ENCODE peak calls at places on chromosomes 7 and 10, in four cellular contexts. R is HCT116, J is HepG2, H is K562. N is an unnamed sample.

GRCh38 chr7:99742737-99743394 is 7.9 kb upstream of the CYP3A7 start:
- DNase-seq in R (no peak), J (peak; percentile 83), H (no peak), N (no peak)

GRCh38 chr10:72379062-72379461 is 24.3 kb upstream of the DNAJB12 start:
- DNase-seq in R (no peak), J (no peak), H (no peak), N (no peak)

GRCh38 chr7:35544028-35544742 is 150.8 kb downstream of the HERPUD2 start:
- DNase-seq in R (no peak), J (no peak), H (no peak), N (no peak)

GRCh38 chr10:108348215-108348614 is 1183.7 kb upstream of the SORCS1 start:
- DNase-seq in R (no peak), J (no peak), H (no peak), N (no peak)

GRCh38 chr10:17835688-17836087 is 26.5 kb downstream of the MRC1 start:
- DNase-seq in R (peak; percentile 72), J (no peak), H (no peak), N (peak; percentile 77)

GRCh38 chr10:11757820-11758463 is 15.8 kb downstream of the ECHDC3 start:
- DNase-seq in R (peak; percentile 66), J (peak; percentile 83), H (peak; percentile 79), N (peak; percentile 36)

GRCh38 chr10:102612964-102613275 is 31.4 kb upstream of the TRIM8 start:
- DNase-seq in R (no peak), J (no peak), H (no peak), N (no peak)

GRCh38 chr10:86944031-86944419 is 13.4 kb downstream of the MMRN2 start:
- DNase-seq in R (no peak), J (no peak), H (no peak), N (no peak)

GRCh38 chr7:73827568-73828106 is 3.2 kb upstream of the CLDN4 start:
- DNase-seq in R (peak; percentile 87), J (no peak), H (peak; percentile 63), N (peak; percentile 78)

GRCh38 chr7:31492086-31492485 is 21.8 kb upstream of the ITPRID1 start:
- DNase-seq in R (no peak), J (no peak), H (no peak), N (no peak)

GRCh38 chr7:137816696-137817320 is 30.0 kb downstream of the DGKI start:
- DNase-seq in R (no peak), J (peak; percentile 5), H (no peak), N (no peak)

GRCh38 chr7:106617860-106618259 is 43.1 kb downstream of the CCDC71L start:
- DNase-seq in R (no peak), J (no peak), H (no peak), N (no peak)

GRCh38 chr10:106866244-106866845 is 298.2 kb downstream of the SORCS1 start:
- DNase-seq in R (no peak), J (no peak), H (no peak), N (no peak)

GRCh38 chr10:8279598-8279997 is 225.1 kb downstream of the GATA3 start:
- DNase-seq in R (no peak), J (peak; percentile 5), H (no peak), N (no peak)

GRCh38 chr7:102927303-102927933 is 14.6 kb downstream of the LRRC17 start:
- DNase-seq in R (no peak), J (no peak), H (no peak), N (no peak)

GRCh38 chr10:11407939-11408338 is 203.5 kb downstream of the USP6NL start:
- DNase-seq in R (no peak), J (no peak), H (no peak), N (no peak)

GRCh38 chr7:18087031-18087686 is 59.5 kb upstream of the PRPS1L1 start:
- DNase-seq in R (no peak), J (no peak), H (no peak), N (no peak)

GRCh38 chr7:148147438-148147837 is 443.1 kb upstream of the C7orf33 start:
- DNase-seq in R (no peak), J (no peak), H (no peak), N (no peak)

GRCh38 chr7:2355079-2356008 is 717 bp downstream of the EIF3B start:
- DNase-seq in R (no peak), J (no peak), H (peak; percentile 57), N (no peak)

GRCh38 chr7:139452948-139453672 is 30.4 kb downstream of the KLRG2 start:
- DNase-seq in R (no peak), J (no peak), H (no peak), N (no peak)

GRCh38 chr10:89644967-89645741 is at the start of gene PANK1:
- DNase-seq in R (peak; percentile 31), J (peak; percentile 73), H (peak; percentile 72), N (peak; percentile 36)

GRCh38 chr10:15579605-15580004 is 140.1 kb downstream of the ITGA8 start:
- DNase-seq in R (no peak), J (no peak), H (no peak), N (no peak)

GRCh38 chr7:73650524-73650923 is 17.1 kb upstream of the VPS37D start:
- DNase-seq in R (no peak), J (no peak), H (no peak), N (no peak)

GRCh38 chr10:35259769-35260397 is 76.4 kb upstream of the CCNY start:
- DNase-seq in R (no peak), J (peak; percentile 14), H (no peak), N (peak; percentile 72)

GRCh38 chr7:46754135-46754730 is 827.7 kb downstream of the TNS3 start:
- DNase-seq in R (peak; percentile 36), J (no peak), H (no peak), N (no peak)

GRCh38 chr10:48506147-48506917 is 98.5 kb downstream of the ARHGAP22 start:
- DNase-seq in R (peak; percentile 68), J (peak; percentile 88), H (peak; percentile 81), N (no peak)

GRCh38 chr7:95660023-95660434 is 63.7 kb upstream of the PDK4 start:
- DNase-seq in R (no peak), J (no peak), H (no peak), N (no peak)

GRCh38 chr10:45372251-45372951 is 1.6 kb upstream of the ALOX5 start:
- DNase-seq in R (no peak), J (no peak), H (no peak), N (no peak)
- H3K27me3 ChIP-seq in R (peaks cover 50% of the 10 kb centered on the region), J (peaks cover 3% of the 10 kb centered on the region), H (no peaks in the 10 kb centered on the region), N (peaks cover 45% of the 10 kb centered on the region)

DNA sequence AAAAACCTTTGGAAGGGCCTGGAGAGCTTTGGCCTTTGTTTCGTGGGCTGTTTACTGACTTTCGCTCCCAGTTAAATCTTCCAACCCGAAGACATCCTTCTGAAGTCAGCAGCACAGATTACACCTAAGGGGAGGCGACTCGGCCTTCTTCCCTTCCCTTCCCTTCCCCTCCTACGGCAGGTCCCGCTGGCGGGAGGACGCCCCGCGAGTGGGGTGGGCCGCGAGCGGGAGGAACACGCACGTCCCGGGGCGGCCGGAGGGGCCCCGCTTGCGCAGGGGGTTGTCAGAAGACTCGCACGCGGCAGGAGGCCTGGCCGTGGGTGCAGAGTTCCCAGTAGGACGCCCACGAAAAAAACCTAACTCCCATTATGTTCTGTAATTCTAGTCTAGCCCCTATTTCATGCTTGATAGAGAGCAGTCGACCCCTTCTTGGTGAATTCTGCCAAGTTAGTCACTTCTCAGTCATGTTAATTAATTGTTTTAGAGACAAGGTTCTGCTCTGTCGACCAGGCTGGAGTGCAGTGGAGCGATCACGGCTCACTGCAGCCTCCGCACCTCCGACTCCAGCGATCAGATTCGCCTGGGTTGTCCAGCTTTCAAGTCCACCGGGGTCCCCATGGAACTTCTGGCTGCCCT is 19.2 kb upstream of the ZNF32 start:
- DNase-seq in R (no peak), J (no peak), H (no peak), N (no peak)
- TF ChIP-seq TCF7L2 in R (no peak), J (no peak), H (no peak), N (no peak)

GRCh38 chr10:13224210-13224995 is 9.8 kb downstream of the UCMA start:
- DNase-seq in R (no peak), J (no peak), H (no peak), N (no peak)
- TF ChIP-seq REST in R (no peak), J (no peak), H (no peak), N (no peak)

DNA sequence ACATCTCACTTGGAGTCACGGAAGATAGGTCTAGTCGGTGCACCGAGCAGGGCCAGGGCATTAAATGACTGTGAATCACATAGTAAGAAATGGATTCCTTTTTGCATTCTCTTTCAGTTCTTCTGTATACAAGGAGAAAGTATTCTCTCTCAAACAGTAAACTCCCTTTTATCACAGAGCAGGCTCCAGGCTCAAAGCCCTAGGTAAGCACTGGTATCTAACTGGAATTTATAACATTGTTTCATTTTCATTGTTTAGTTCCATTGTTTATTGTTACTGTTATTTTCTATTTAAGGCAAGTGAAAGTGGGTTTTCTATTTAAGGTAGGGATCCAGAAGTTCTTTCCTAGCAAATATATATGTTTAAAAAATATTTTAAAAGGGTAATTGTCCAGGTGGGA is 44.1 kb upstream of the CDK1 start:
- DNase-seq in R (no peak), J (no peak), H (no peak), N (no peak)
- H3K27me3 ChIP-seq in R (no peaks in the 10 kb centered on the region), J (peaks cover 4% of the 10 kb centered on the region), H (peaks cover 24% of the 10 kb centered on the region), N (peaks cover 67% of the 10 kb centered on the region)

DNA sequence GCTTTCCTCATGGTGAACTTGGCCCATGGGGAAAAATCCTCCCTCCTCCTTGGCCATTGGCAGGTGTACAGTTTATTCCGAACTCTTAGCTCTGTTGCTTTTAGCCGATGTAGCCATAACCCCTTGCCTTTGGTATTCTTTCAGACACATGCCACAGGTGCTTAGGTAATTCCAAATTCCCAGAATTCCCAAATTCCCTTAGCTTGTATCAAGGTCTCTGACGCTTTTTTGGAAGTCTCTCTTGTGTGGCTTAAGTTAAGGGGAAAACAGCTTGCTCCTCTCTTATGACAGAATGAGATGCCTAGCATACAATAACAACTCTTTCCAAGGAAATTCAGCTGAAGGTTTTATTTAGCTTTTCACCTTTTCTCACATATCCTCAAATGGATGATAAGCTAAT is 68.0 kb downstream of the SUGCT start:
- DNase-seq in R (no peak), J (no peak), H (no peak), N (no peak)
- TF ChIP-seq TCF7L2 in R (no peak), J (no peak), H (no peak), N (no peak)

GRCh38 chr7:88218428-88218745 is 1.5 kb downstream of the SRI start:
- DNase-seq in R (no peak), J (no peak), H (no peak), N (no peak)

GRCh38 chr7:88217675-88218427 is 2.0 kb downstream of the SRI start:
- DNase-seq in R (no peak), J (no peak), H (peak; percentile 28), N (no peak)

GRCh38 chr7:88218836-88219605 is 817 bp downstream of the SRI start:
- DNase-seq in R (no peak), J (no peak), H (peak; percentile 43), N (no peak)

GRCh38 chr7:88223265-88223664 is 3.4 kb upstream of the SRI start:
- DNase-seq in R (no peak), J (no peak), H (no peak), N (no peak)

GRCh38 chr7:88219781-88220747 is at the start of gene SRI:
- DNase-seq in R (peak; percentile 61), J (no peak), H (peak; percentile 93), N (peak; percentile 64)
- TF ChIP-seq REST in R (no peak), J (no peak), H (no peak), N (no peak)

DNA sequence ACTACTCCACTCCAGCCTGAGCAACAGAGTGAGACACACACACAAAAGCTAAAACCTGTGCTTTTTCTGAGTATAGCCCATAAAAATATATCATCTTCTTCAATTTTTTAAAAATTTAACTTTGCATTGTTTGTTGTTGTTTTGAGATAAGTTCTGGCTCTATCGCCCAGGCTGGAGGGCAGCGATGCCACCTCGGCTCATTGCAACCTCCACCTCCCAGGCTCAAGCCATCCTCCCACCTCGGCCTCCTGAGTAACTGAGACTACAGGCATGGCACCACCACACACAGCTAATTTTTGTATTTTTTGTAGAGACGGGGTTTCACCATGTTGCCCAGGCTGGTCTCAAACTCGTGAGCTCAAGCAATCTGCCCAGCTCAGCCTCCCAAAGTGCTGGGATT is 14.3 kb upstream of the TLX1 start:
- DNase-seq in R (no peak), J (no peak), H (no peak), N (no peak)
- H3K27me3 ChIP-seq in R (peaks cover 5% of the 10 kb centered on the region), J (peaks cover 2% of the 10 kb centered on the region), H (peaks cover 13% of the 10 kb centered on the region), N (no peaks in the 10 kb centered on the region)